ENCODE peak calls at places on chromosomes 4 and X, in five cellular contexts. G is PC-3, U is tibial nerve, D is mesendoderm, Q is fibroblast of lung. S is an unnamed sample.
A peak's percentile ranks its signal among the peaks of the same experiment; 100 is the strongest.

GRCh38 chr4:19774690-19775256 is 476.9 kb upstream of the SLIT2 start:
- DNase-seq in G (peak; percentile 29), U (no peak), D (no peak), Q (peak; percentile 8), S (peak; percentile 30)

GRCh38 chr4:20026456-20026855 is 225.2 kb upstream of the SLIT2 start:
- DNase-seq in G (no peak), U (no peak), D (no peak), Q (peak; percentile 89), S (no peak)

GRCh38 chr4:742742-743311 is 37.2 kb downstream of the PCGF3 start:
- DNase-seq in G (peak; percentile 57), U (peak; percentile 55), D (peak; percentile 65), Q (no peak), S (peak; percentile 65)

GRCh38 chrX:23952984-23953907 is 45.4 kb downstream of the CXorf58 start:
- DNase-seq in G (no peak), U (no peak), D (peak; percentile 76), Q (no peak), S (no peak)

GRCh38 chr4:7024336-7024890 is 18.8 kb upstream of the TADA2B start:
- DNase-seq in G (no peak), U (no peak), D (no peak), Q (no peak), S (no peak)

GRCh38 chr4:169933531-169933930 is 92.7 kb downstream of the MFAP3L start:
- DNase-seq in G (no peak), U (no peak), D (peak; percentile 57), Q (no peak), S (no peak)

GRCh38 chr4:8291036-8291682 is 21.6 kb downstream of the HTRA3 start:
- DNase-seq in G (no peak), U (no peak), D (no peak), Q (no peak), S (no peak)

GRCh38 chr4:80071643-80072606 is 1.1 kb downstream of the ANTXR2 start:
- DNase-seq in G (peak; percentile 17), U (peak; percentile 26), D (peak; percentile 57), Q (peak; percentile 40), S (peak; percentile 59)

GRCh38 chrX:149570668-149571067 is 16.6 kb downstream of the MAGEA9B start:
- DNase-seq in G (peak; percentile 50), U (no peak), D (peak; percentile 28), Q (peak; percentile 39), S (peak; percentile 87)

GRCh38 chr4:112510468-112511293 is 5.3 kb downstream of the NEUROG2 start:
- DNase-seq in G (no peak), U (no peak), D (peak; percentile 80), Q (no peak), S (no peak)

GRCh38 chr4:25421819-25422511 is 44.9 kb downstream of the ANAPC4 start:
- DNase-seq in G (no peak), U (no peak), D (no peak), Q (no peak), S (no peak)

GRCh38 chr4:122195718-122196117 is 43.6 kb downstream of the BLTP1 start:
- DNase-seq in G (no peak), U (no peak), D (no peak), Q (no peak), S (no peak)

GRCh38 chr4:55547461-55547770 is 707 bp upstream of the CLOCK start:
- DNase-seq in G (no peak), U (no peak), D (no peak), Q (peak; percentile 58), S (no peak)

GRCh38 chrX:74521961-74522833 is 92.2 kb downstream of the RLIM start:
- DNase-seq in G (no peak), U (no peak), D (no peak), Q (peak; percentile 67), S (peak; percentile 28)

GRCh38 chrX:46791927-46792825 is 33.3 kb upstream of the SLC9A7 start:
- DNase-seq in G (peak; percentile 96), U (no peak), D (peak; percentile 73), Q (peak; percentile 97), S (peak; percentile 86)

GRCh38 chr4:4693755-4694295 is 152.0 kb upstream of the STX18 start:
- DNase-seq in G (no peak), U (no peak), D (no peak), Q (no peak), S (no peak)

GRCh38 chrX:14694631-14695030 is 165.3 kb downstream of the GLRA2 start:
- DNase-seq in G (peak; percentile 65), U (no peak), D (no peak), Q (peak; percentile 84), S (no peak)

GRCh38 chr4:8079031-8079885 is 79.4 kb downstream of the ABLIM2 start:
- DNase-seq in G (no peak), U (no peak), D (peak; percentile 93), Q (peak; percentile 45), S (no peak)

GRCh38 chr4:68708566-68708965 is 38.1 kb upstream of the UGT2B15 start:
- DNase-seq in G (peak; percentile 11), U (no peak), D (peak; percentile 20), Q (no peak), S (no peak)

GRCh38 chrX:149760965-149761364 is 12.9 kb upstream of the HSFX1 start:
- DNase-seq in G (no peak), U (no peak), D (no peak), Q (no peak), S (no peak)

GRCh38 chr4:96946552-96946951 is 1106.7 kb downstream of the PDHA2 start:
- DNase-seq in G (peak; percentile 8), U (no peak), D (no peak), Q (no peak), S (no peak)

GRCh38 chrX:71623714-71624113 is 5.4 kb upstream of the CXCR3 start:
- DNase-seq in G (no peak), U (no peak), D (no peak), Q (no peak), S (no peak)

GRCh38 chr4:184746532-184746870 is 12.6 kb upstream of the CENPU start:
- DNase-seq in G (peak; percentile 82), U (no peak), D (peak; percentile 79), Q (peak; percentile 84), S (peak; percentile 37)

GRCh38 chr4:184745747-184746531 is 12.0 kb upstream of the CENPU start:
- DNase-seq in G (peak; percentile 75), U (peak; percentile 58), D (peak; percentile 78), Q (peak; percentile 61), S (peak; percentile 74)

GRCh38 chr4:184748251-184748652 is 14.4 kb upstream of the CENPU start:
- DNase-seq in G (no peak), U (no peak), D (no peak), Q (no peak), S (no peak)

GRCh38 chr4:184744251-184744650 is 10.4 kb upstream of the CENPU start:
- DNase-seq in G (no peak), U (no peak), D (no peak), Q (no peak), S (no peak)

GRCh38 chr4:184747034-184747830 is 13.3 kb upstream of the CENPU start:
- DNase-seq in G (no peak), U (no peak), D (peak; percentile 42), Q (no peak), S (no peak)
- H3K4me1 ChIP-seq in G (peaks cover 20% of the 10 kb centered on the region), U (peaks cover 22% of the 10 kb centered on the region), D (peaks cover 2% of the 10 kb centered on the region), Q (peaks cover 8% of the 10 kb centered on the region), S (peaks cover 19% of the 10 kb centered on the region)

GRCh38 chrX:45757272-45757671 is 556.6 kb upstream of the DIPK2B start:
- DNase-seq in G (no peak), U (no peak), D (no peak), Q (no peak), S (no peak)
- H3K4me1 ChIP-seq in G (peaks cover 92% of the 10 kb centered on the region), U (no peaks in the 10 kb centered on the region), D (no peaks in the 10 kb centered on the region), Q (peaks cover 18% of the 10 kb centered on the region), S (peaks cover 2% of the 10 kb centered on the region)

GRCh38 chr4:113955411-113955810 is 24.0 kb downstream of the ARSJ start:
- DNase-seq in G (peak; percentile 58), U (no peak), D (no peak), Q (no peak), S (no peak)

GRCh38 chr4:113957961-113958360 is 21.5 kb downstream of the ARSJ start:
- DNase-seq in G (no peak), U (no peak), D (no peak), Q (no peak), S (peak; percentile 61)

GRCh38 chr4:113958766-113959540 is 20.5 kb downstream of the ARSJ start:
- DNase-seq in G (peak; percentile 96), U (no peak), D (peak; percentile 45), Q (peak; percentile 96), S (peak; percentile 95)

GRCh38 chr4:113953888-113954287 is 25.6 kb downstream of the ARSJ start:
- DNase-seq in G (no peak), U (no peak), D (no peak), Q (no peak), S (no peak)

DNA sequence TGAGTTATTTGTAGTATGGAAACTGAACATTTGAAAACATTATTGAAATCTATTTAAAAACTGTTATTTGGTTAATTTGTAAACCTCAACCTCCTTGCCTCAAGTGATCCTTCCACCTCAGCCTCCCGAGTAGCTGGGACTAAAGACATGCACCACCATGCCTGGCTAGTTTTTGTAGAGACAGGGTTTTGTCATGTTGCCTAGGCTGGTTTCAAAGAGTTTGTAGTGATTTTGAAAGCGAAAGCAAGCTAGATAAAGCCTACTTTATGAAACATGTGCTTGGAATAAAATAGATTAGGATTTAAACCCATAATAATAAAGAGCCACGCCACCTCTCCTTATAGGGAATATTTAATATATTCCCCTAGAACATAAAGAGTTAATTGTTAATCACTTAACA is 23.5 kb downstream of the ARSJ start:
- DNase-seq in G (no peak), U (no peak), D (no peak), Q (no peak), S (no peak)
- H3K4me1 ChIP-seq in G (peaks cover 55% of the 10 kb centered on the region), U (no peaks in the 10 kb centered on the region), D (no peaks in the 10 kb centered on the region), Q (peaks cover 24% of the 10 kb centered on the region), S (peaks cover 6% of the 10 kb centered on the region)

GRCh38 chr4:57068237-57068981 is 41.8 kb downstream of the IGFBP7 start:
- DNase-seq in G (no peak), U (no peak), D (no peak), Q (no peak), S (no peak)

GRCh38 chr4:57063518-57063917 is 46.7 kb downstream of the IGFBP7 start:
- DNase-seq in G (no peak), U (no peak), D (no peak), Q (no peak), S (no peak)

GRCh38 chr4:57064120-57064519 is 46.1 kb downstream of the IGFBP7 start:
- DNase-seq in G (peak; percentile 27), U (no peak), D (no peak), Q (no peak), S (no peak)

GRCh38 chr4:57065730-57066482 is 44.3 kb downstream of the IGFBP7 start:
- DNase-seq in G (no peak), U (no peak), D (no peak), Q (peak; percentile 72), S (peak; percentile 56)

DNA sequence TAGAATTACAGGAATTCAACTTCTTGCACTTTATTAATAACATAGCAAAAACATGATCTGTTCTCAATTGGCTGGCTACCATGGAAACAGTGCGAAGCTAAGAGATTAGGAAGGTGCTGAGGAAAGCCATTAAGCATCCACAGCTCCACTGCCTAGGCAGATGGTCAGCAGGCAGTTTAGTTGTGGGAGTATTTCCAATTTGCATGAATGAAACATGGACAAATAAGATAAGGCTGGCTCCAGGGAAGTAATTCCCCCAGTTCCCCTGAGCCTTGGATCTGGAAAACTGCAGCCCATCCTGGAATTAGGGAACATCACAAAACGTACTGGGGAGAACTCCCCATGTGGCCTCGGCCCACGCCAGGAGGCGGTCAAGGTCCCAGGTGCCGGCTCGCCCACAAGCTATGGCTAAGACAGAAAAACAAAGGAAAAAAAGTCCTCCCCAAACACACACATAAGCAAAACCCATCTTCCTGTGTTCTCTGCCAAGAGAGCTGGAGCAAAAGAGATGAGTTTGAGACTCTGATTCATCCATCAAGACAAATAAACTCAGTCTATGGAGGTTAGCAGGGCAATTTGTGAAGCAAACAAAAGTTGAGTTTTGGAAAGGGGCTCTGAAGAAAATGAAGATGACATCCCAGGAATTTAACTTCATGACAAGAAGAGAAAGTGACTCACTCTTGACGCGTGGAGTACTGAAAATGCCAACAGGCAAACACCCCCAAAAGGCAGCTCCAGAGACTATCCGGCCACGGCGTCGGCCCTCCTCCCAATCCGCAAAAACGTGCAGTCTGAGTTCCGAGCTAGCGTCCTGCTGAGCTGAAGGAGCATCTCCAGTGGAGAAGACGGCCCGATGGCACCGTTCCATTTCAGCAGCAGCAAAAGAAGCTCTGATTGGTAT is 45.1 kb downstream of the IGFBP7 start:
- DNase-seq in G (peak; percentile 78), U (peak; percentile 55), D (no peak), Q (peak; percentile 99), S (peak; percentile 91)
- H3K4me1 ChIP-seq in G (peaks cover 25% of the 10 kb centered on the region), U (peaks cover 34% of the 10 kb centered on the region), D (peaks cover 3% of the 10 kb centered on the region), Q (peaks cover 20% of the 10 kb centered on the region), S (peaks cover 35% of the 10 kb centered on the region)

S was measured in mesenchymal stem cell.